ENCODE peak calls at places on chromosome 6, in four cellular contexts. D, Z, U and J are unnamed samples.

GRCh38 chr6:18795726-18796125 is 408.6 kb downstream of the RNF144B start:
- DNase-seq in U (no peak), Z (no peak), D (no peak), J (no peak)

GRCh38 chr6:151100326-151100725 is 139.4 kb upstream of the AKAP12 start:
- DNase-seq in Z (no peak), D (no peak), U (no peak), J (no peak)

GRCh38 chr6:45923831-45924391 is 91.7 kb downstream of the CLIC5 start:
- DNase-seq in D (no peak), U (peak; percentile 33), Z (no peak), J (no peak)

GRCh38 chr6:139608872-139609271 is 234.4 kb upstream of the CITED2 start:
- DNase-seq in U (no peak), D (no peak), Z (no peak), J (no peak)

GRCh38 chr6:54244430-54244829 is 63.8 kb upstream of the TINAG start:
- DNase-seq in U (no peak), Z (no peak), D (no peak), J (no peak)

GRCh38 chr6:87700351-87700728 is 1.7 kb downstream of the AKIRIN2 start:
- DNase-seq in Z (no peak), U (no peak), D (no peak), J (no peak)

GRCh38 chr6:163750436-163751031 is 336.0 kb downstream of the QKI start:
- DNase-seq in Z (no peak), U (peak; percentile 39), D (no peak), J (no peak)

GRCh38 chr6:107928984-107929383 is 29.0 kb downstream of the SEC63 start:
- DNase-seq in U (no peak), Z (no peak), D (no peak), J (no peak)

GRCh38 chr6:3281669-3282460 is 23.1 kb downstream of the PSMG4 start:
- DNase-seq in Z (no peak), U (peak; percentile 63), D (peak; percentile 57), J (no peak)

GRCh38 chr6:102387351-102388033 is 994.0 kb downstream of the GRIK2 start:
- DNase-seq in U (no peak), D (no peak), Z (no peak), J (no peak)

GRCh38 chr6:45369870-45370269 is 7.9 kb downstream of the SUPT3H start:
- DNase-seq in U (no peak), D (no peak), Z (no peak), J (no peak)